ENCODE peak calls at places on chromosome 4, in six cellular contexts. E, H, O, K, Q and I are unnamed samples.

GRCh38 chr4:41297832-41298231 is 41.1 kb downstream of the UCHL1 start:
- DNase-seq in E (no peak), H (no peak), O (no peak), K (no peak), Q (no peak), I (no peak)

GRCh38 chr4:58093352-58093751 is 983.2 kb upstream of the IGFBP7 start:
- DNase-seq in E (peak), H (no peak), O (no peak), K (no peak), Q (no peak), I (no peak)

GRCh38 chr4:169105620-169106019 is 95.6 kb upstream of the CBR4 start:
- DNase-seq in E (no peak), H (no peak), O (no peak), K (no peak), Q (no peak), I (no peak)

GRCh38 chr4:145739840-145740239 is 59.9 kb downstream of the C4orf51 start:
- DNase-seq in E (no peak), H (no peak), O (no peak), K (no peak), Q (no peak), I (no peak)

GRCh38 chr4:8267077-8267476 is 2.5 kb upstream of the HTRA3 start:
- DNase-seq in E (peak), H (no peak), O (peak), K (no peak), Q (peak), I (no peak)

GRCh38 chr4:127889903-127890302 is 9.2 kb downstream of the PLK4 start:
- DNase-seq in E (no peak), H (no peak), O (no peak), K (no peak), Q (no peak), I (no peak)

GRCh38 chr4:186765673-186766546 is 42.3 kb upstream of the FAT1 start:
- DNase-seq in E (no peak), H (no peak), O (no peak), K (no peak), Q (no peak), I (no peak)

GRCh38 chr4:41135761-41136160 is 78.6 kb downstream of the APBB2 start:
- DNase-seq in E (no peak), H (no peak), O (no peak), K (no peak), Q (no peak), I (no peak)

GRCh38 chr4:101967697-101968346 is 177.3 kb downstream of the BANK1 start:
- DNase-seq in E (no peak), H (no peak), O (no peak), K (no peak), Q (no peak), I (no peak)